ENCODE peak calls at places on chromosomes 16 and 17, in five cellular contexts. V, Q, E, S and Y are unnamed samples.
A peak's percentile ranks its signal among the peaks of the same experiment; 100 is the strongest.

GRCh38 chr17:5741810-5742209 is 157.5 kb upstream of the NLRP1 start:
- DNase-seq in V (no peak), Q (no peak), E (no peak), S (no peak), Y (no peak)

GRCh38 chr16:2004795-2005517 is 4.7 kb downstream of the ZNF598 start:
- DNase-seq in V (no peak), Q (no peak), E (no peak), S (no peak), Y (no peak)

GRCh38 chr17:72927146-72927545 is 165.3 kb downstream of the SLC39A11 start:
- DNase-seq in V (no peak), Q (no peak), E (no peak), S (no peak), Y (no peak)

GRCh38 chr17:34504814-34505484 is 74.4 kb upstream of the TMEM132E start:
- DNase-seq in V (no peak), Q (no peak), E (no peak), S (no peak), Y (no peak)

GRCh38 chr17:38579934-38580333 is 25.8 kb downstream of the SRCIN1 start:
- DNase-seq in V (peak; percentile 13), Q (peak; percentile 80), E (peak; percentile 94), S (no peak), Y (peak; percentile 77)

GRCh38 chr16:3026609-3027487 is 3.0 kb downstream of the THOC6 start:
- DNase-seq in V (no peak), Q (no peak), E (no peak), S (no peak), Y (no peak)

GRCh38 chr16:19130852-19131808 is 17.4 kb downstream of the ITPRIPL2 start:
- DNase-seq in V (peak; percentile 82), Q (no peak), E (no peak), S (no peak), Y (no peak)

GRCh38 chr17:33637534-33637933 is 344.4 kb upstream of the ASIC2 start:
- DNase-seq in V (no peak), Q (no peak), E (no peak), S (no peak), Y (no peak)

GRCh38 chr17:56902350-56902749 is 11.5 kb downstream of the TRIM25 start:
- DNase-seq in V (peak; percentile 34), Q (peak; percentile 68), E (no peak), S (no peak), Y (no peak)

GRCh38 chr16:80804061-80804450 is 342 bp downstream of the CDYL2 start:
- DNase-seq in V (peak; percentile 46), Q (no peak), E (no peak), S (no peak), Y (peak; percentile 11)

GRCh38 chr17:79652999-79653643 is 42.3 kb upstream of the RBFOX3 start:
- DNase-seq in V (no peak), Q (no peak), E (no peak), S (no peak), Y (no peak)

GRCh38 chr16:46986438-46986837 is 13.0 kb upstream of the DNAJA2 start:
- DNase-seq in V (no peak), Q (no peak), E (peak; percentile 58), S (no peak), Y (no peak)

GRCh38 chr17:74231846-74232713 is 18.7 kb downstream of the TTYH2 start:
- DNase-seq in V (no peak), Q (no peak), E (no peak), S (no peak), Y (no peak)

GRCh38 chr16:61128545-61129323 is 907.5 kb downstream of the CDH8 start:
- DNase-seq in V (no peak), Q (no peak), E (peak; percentile 3), S (no peak), Y (no peak)

GRCh38 chr17:66175892-66176291 is 16.0 kb downstream of the CEP112 start:
- DNase-seq in V (no peak), Q (no peak), E (no peak), S (no peak), Y (no peak)

GRCh38 chr17:40329981-40330794 is 21.2 kb downstream of the RARA start:
- DNase-seq in V (no peak), Q (no peak), E (peak; percentile 67), S (no peak), Y (no peak)

GRCh38 chr16:31473300-31474052 is 1.5 kb downstream of the TGFB1I1 start:
- DNase-seq in V (no peak), Q (no peak), E (peak; percentile 53), S (no peak), Y (no peak)

GRCh38 chr17:73100363-73100762 is 7.9 kb upstream of the SLC39A11 start:
- DNase-seq in V (no peak), Q (no peak), E (no peak), S (no peak), Y (no peak)

GRCh38 chr16:30490210-30490609 is 17.7 kb downstream of the ITGAL start:
- DNase-seq in V (no peak), Q (no peak), E (no peak), S (no peak), Y (no peak)

GRCh38 chr16:89381788-89382187 is 108.6 kb downstream of the ANKRD11 start:
- DNase-seq in V (no peak), Q (no peak), E (no peak), S (no peak), Y (no peak)

GRCh38 chr16:76277099-76278030 is at the start of gene CNTNAP4:
- DNase-seq in V (no peak), Q (no peak), E (peak; percentile 51), S (no peak), Y (no peak)

GRCh38 chr16:2663553-2664521 is 18.5 kb upstream of the KCTD5 start:
- DNase-seq in V (no peak), Q (no peak), E (no peak), S (no peak), Y (no peak)

GRCh38 chr16:84992700-84993075 is 18.6 kb downstream of the ZDHHC7 start:
- DNase-seq in V (no peak), Q (no peak), E (no peak), S (no peak), Y (no peak)

GRCh38 chr16:715448-716249 is 731 bp downstream of the METRN start:
- DNase-seq in V (no peak), Q (no peak), E (peak; percentile 81), S (no peak), Y (peak; percentile 60)

GRCh38 chr16:81623365-81624102 is 155.6 kb upstream of the PLCG2 start:
- DNase-seq in V (peak; percentile 43), Q (peak; percentile 73), E (peak; percentile 59), S (peak; percentile 37), Y (peak; percentile 81)

GRCh38 chr17:82889496-82890338 is 49.9 kb upstream of the ZNF750 start:
- DNase-seq in V (no peak), Q (no peak), E (no peak), S (no peak), Y (no peak)

GRCh38 chr17:60135951-60136666 is 13.7 kb upstream of the CA4 start:
- DNase-seq in V (no peak), Q (no peak), E (no peak), S (no peak), Y (no peak)

GRCh38 chr17:40563371-40564052 is 1.8 kb downstream of the CCR7 start:
- DNase-seq in V (no peak), Q (no peak), E (no peak), S (no peak), Y (no peak)

GRCh38 chr16:5951486-5951885 is 853.9 kb upstream of the EEF2KMT start:
- DNase-seq in V (no peak), Q (no peak), E (no peak), S (no peak), Y (no peak)

GRCh38 chr16:51854401-51854951 is 692.5 kb downstream of the TOX3 start:
- DNase-seq in V (peak; percentile 48), Q (no peak), E (no peak), S (no peak), Y (no peak)

GRCh38 chr17:77329741-77330531 is 189.2 kb downstream of the SEC14L1 start:
- DNase-seq in V (no peak), Q (no peak), E (no peak), S (no peak), Y (no peak)
- TF ChIP-seq RCOR1 in V (no peak), Q (no peak), E (no peak), S (no peak), Y (no peak)

GRCh38 chr16:4315185-4316102 is at the start of gene GLIS2:
- DNase-seq in V (peak; percentile 82), Q (peak; percentile 78), E (peak; percentile 94), S (no peak), Y (peak; percentile 85)
- TF ChIP-seq RCOR1 in V (no peak), Q (no peak), E (no peak), S (no peak), Y (no peak)

DNA sequence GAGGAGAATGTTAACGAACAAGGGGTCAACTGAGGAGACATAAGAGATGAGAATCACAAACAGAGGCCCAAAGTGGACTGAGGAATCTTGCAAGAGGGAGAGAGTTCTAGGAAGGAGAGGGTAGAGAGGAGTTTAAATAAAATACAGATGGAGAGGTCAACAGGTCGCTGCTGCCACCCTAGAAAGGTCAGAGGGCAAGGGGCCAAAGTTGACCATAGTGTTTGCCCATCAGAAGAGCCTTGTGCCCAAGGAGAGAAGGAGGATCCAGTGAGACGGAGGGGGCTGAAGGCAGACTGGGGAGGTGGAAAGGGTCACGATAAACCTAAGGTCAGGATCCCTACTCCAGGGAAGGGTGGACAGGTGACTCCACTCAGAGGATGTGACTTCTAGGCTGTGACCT is 6.9 kb upstream of the ITGA3 start:
- DNase-seq in V (no peak), Q (no peak), E (no peak), S (no peak), Y (no peak)
- TF ChIP-seq RCOR1 in V (no peak), Q (no peak), E (no peak), S (no peak), Y (no peak)

GRCh38 chr17:2410951-2411350 is 10.1 kb upstream of the MNT start:
- DNase-seq in V (no peak), Q (no peak), E (no peak), S (no peak), Y (no peak)

GRCh38 chr17:2406271-2406902 is 5.5 kb upstream of the MNT start:
- DNase-seq in V (no peak), Q (no peak), E (no peak), S (no peak), Y (no peak)

GRCh38 chr17:2403044-2403443 is 2.2 kb upstream of the MNT start:
- DNase-seq in V (no peak), Q (no peak), E (no peak), S (no peak), Y (no peak)

GRCh38 chr17:2405247-2405926 is 4.5 kb upstream of the MNT start:
- DNase-seq in V (peak; percentile 94), Q (no peak), E (no peak), S (no peak), Y (no peak)

DNA sequence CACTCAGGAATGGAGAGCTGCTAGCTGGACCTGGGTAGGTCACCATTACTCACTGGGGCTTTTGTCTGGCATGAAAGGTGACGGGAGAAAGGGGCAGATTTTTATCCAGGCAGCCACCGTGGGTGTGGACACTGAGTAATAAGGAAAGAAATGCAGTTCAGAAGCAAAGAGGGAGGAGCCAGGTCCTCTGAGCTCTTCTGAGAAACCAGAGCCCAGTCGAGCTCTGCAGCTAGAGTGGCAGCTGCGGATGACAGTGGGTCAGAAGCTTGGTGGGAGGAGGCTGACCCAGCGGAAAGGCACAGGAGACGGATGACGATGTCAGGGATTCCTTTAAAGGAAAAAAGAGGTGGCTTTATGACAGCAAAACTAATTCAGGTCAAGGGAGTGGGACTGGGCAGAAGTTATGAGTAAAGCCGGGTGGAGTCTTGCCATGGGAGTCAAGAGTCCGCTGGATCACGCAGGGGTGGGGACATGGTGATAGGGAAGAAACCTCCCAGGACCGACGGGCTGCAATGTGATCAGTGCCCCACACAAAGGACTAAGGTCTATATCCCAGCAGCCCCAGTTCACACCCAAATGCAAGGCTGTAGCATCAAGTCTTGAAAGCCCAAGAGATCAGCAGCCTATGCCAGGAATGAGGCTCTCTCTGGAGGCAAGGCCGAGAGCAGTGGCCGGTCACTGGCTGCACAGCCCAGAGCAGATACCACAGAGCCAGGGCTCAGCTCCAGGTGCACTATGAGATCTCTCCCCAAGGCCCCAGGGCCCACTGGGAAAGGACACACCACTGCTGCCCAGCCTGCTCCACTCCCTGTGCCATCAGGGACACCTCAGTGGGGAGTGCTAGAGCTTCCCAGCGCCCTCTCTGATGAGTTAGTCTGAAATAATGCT is 6.3 kb upstream of the MNT start:
- DNase-seq in V (peak; percentile 92), Q (peak; percentile 75), E (no peak), S (no peak), Y (no peak)
- TF ChIP-seq RCOR1 in V (no peak), Q (no peak), E (no peak), S (no peak), Y (no peak)